ENCODE peak calls at places on chromosomes 16 and 17, in five cellular contexts. D is T47D, C is NCI-H1930, O is ACHN, H is thoracic aorta. V is an unnamed sample.

GRCh38 chr17:44642861-44643260 is 13.4 kb upstream of the MEIOC start:
- DNase-seq in D (no peak), O (no peak), H (no peak), C (no peak), V (no peak)

GRCh38 chr17:21842332-21843317 is 150.3 kb downstream of the KCNJ18 start:
- DNase-seq in D (no peak), C (no peak), O (no peak), H (no peak), V (no peak)

GRCh38 chr17:42409467-42410351 is 13.3 kb downstream of the CAVIN1 start:
- DNase-seq in C (no peak), D (no peak), H (peak), O (peak), V (no peak)

GRCh38 chr17:16662936-16663335 is 9.3 kb upstream of the ZNF624 start:
- DNase-seq in H (no peak), O (no peak), C (no peak), D (no peak), V (no peak)

GRCh38 chr16:84356591-84357116 is 11.7 kb upstream of the ATP2C2 start:
- DNase-seq in H (no peak), D (peak), C (no peak), O (no peak), V (no peak)

GRCh38 chr17:62781826-62782225 is 26.3 kb downstream of the MARCHF10 start:
- DNase-seq in D (no peak), H (no peak), O (no peak), C (no peak), V (no peak)

GRCh38 chr16:67841816-67842508 is at the start of gene THAP11:
- DNase-seq in H (peak), O (peak), C (peak), D (peak), V (peak)

GRCh38 chr16:6375471-6376075 is 957.1 kb upstream of the RBFOX1 start:
- DNase-seq in O (no peak), C (no peak), D (no peak), H (no peak), V (no peak)

GRCh38 chr17:39194985-39195524 is 2.4 kb downstream of the CACNB1 start:
- DNase-seq in C (no peak), D (no peak), H (no peak), O (no peak), V (no peak)

GRCh38 chr17:50920041-50920410 is 53.9 kb upstream of the TOB1 start:
- DNase-seq in H (no peak), D (peak), C (no peak), O (no peak), V (no peak)

GRCh38 chr16:19783847-19784736 is 66.0 kb downstream of the IQCK start:
- DNase-seq in H (no peak), D (no peak), O (no peak), C (no peak), V (no peak)

GRCh38 chr17:19773534-19773933 is 25.4 kb upstream of the ALDH3A1 start:
- DNase-seq in C (no peak), H (no peak), D (no peak), O (no peak), V (no peak)

GRCh38 chr16:82425661-82426060 is 201.1 kb upstream of the CDH13 start:
- DNase-seq in C (no peak), H (no peak), D (no peak), O (no peak), V (no peak)

GRCh38 chr16:18839555-18839954 is 38.2 kb upstream of the ARL6IP1 start:
- DNase-seq in C (no peak), O (no peak), D (peak), H (no peak), V (no peak)

GRCh38 chr17:15231851-15232516 is 33.1 kb downstream of the PMP22 start:
- DNase-seq in H (no peak), O (no peak), D (no peak), C (no peak), V (no peak)

GRCh38 chr16:63787014-63787413 is 1334.8 kb downstream of the CDH11 start:
- DNase-seq in C (no peak), H (no peak), D (peak), O (peak), V (no peak)

GRCh38 chr17:34542700-34543336 is 36.6 kb upstream of the TMEM132E start:
- DNase-seq in H (no peak), D (peak), C (no peak), O (peak), V (peak)

GRCh38 chr16:12869681-12870427 is 31.5 kb upstream of the SHISA9 start:
- DNase-seq in O (no peak), H (no peak), C (no peak), D (no peak), V (no peak)

GRCh38 chr16:1763521-1764511 is 7.5 kb downstream of the NME3 start:
- DNase-seq in C (no peak), O (no peak), D (no peak), H (no peak), V (no peak)

GRCh38 chr17:45138911-45139532 is 3.5 kb downstream of the ACBD4 start:
- DNase-seq in C (no peak), O (no peak), H (no peak), D (no peak), V (no peak)

GRCh38 chr17:28569446-28569845 is 1.9 kb downstream of the PIGS start:
- DNase-seq in H (no peak), O (no peak), D (no peak), C (no peak), V (no peak)

GRCh38 chr17:76671123-76671911 is 27.8 kb upstream of the ST6GALNAC1 start:
- DNase-seq in O (peak), C (peak), H (peak), D (peak), V (peak)

GRCh38 chr17:62644487-62645173 is 17.2 kb downstream of the MRC2 start:
- DNase-seq in H (no peak), O (no peak), D (no peak), C (peak), V (no peak)

GRCh38 chr17:376936-377863 is 24.6 kb upstream of the RPH3AL start:
- DNase-seq in C (no peak), D (no peak), O (no peak), H (no peak), V (no peak)

GRCh38 chr17:28807925-28808641 is 34.5 kb downstream of the FAM222B start:
- DNase-seq in O (peak), C (no peak), D (peak), H (no peak), V (no peak)

GRCh38 chr16:2691491-2692248 is 9.3 kb downstream of the KCTD5 start:
- DNase-seq in C (no peak), H (no peak), D (no peak), O (no peak), V (no peak)

GRCh38 chr17:7132511-7133094 is 18.0 kb upstream of the ASGR2 start:
- DNase-seq in H (no peak), O (no peak), D (no peak), C (no peak), V (peak)

GRCh38 chr17:46758614-46759013 is 59.9 kb downstream of the WNT3 start:
- DNase-seq in D (peak), C (no peak), H (no peak), O (no peak), V (no peak)

GRCh38 chr16:57614546-57615343 is 13.7 kb upstream of the ADGRG1 start:
- DNase-seq in O (no peak), H (no peak), C (no peak), D (no peak), V (no peak)

GRCh38 chr16:14321542-14321941 is 250.4 kb downstream of the MRTFB start:
- DNase-seq in C (no peak), D (no peak), O (no peak), H (no peak), V (no peak)

GRCh38 chr17:40314557-40314953 is 5.6 kb downstream of the RARA start:
- DNase-seq in D (peak), C (no peak), O (peak), H (peak), V (peak)

GRCh38 chr16:65097296-65097695 is 24.6 kb downstream of the CDH11 start:
- DNase-seq in D (no peak), C (no peak), H (no peak), O (no peak), V (no peak)

GRCh38 chr16:57652695-57653471 is 15.2 kb upstream of the ADGRG3 start:
- DNase-seq in O (no peak), C (no peak), H (no peak), D (no peak), V (no peak)

GRCh38 chr16:55398683-55399230 is 74.8 kb downstream of the IRX6 start:
- DNase-seq in O (no peak), D (no peak), H (no peak), C (no peak), V (no peak)

GRCh38 chr17:55238931-55239297 is 25.8 kb upstream of the HLF start:
- DNase-seq in H (no peak), C (no peak), D (no peak), O (peak), V (no peak)

V was measured in T-cell.